ENCODE peak calls at places on chromosomes 12 and 14, in seven cellular contexts. One of them, this sample, is unnamed.

GRCh38 chr12:66945189-66945817 is 266.4 kb upstream of the GRIP1 start:
- DNase-seq in NCI-H774: no peak
- DNase-seq in NCI-H146: no peak
- DNase-seq in posterior vena cava: no peak
- DNase-seq in iris pigment epithelial cell: no peak
- DNase-seq in NCI-H1092 treated with DMSO at 0.1 percent for 48 hours: no peak
- DNase-seq in RCC 7860: no peak
- DNase-seq in this sample: no peak

GRCh38 chr12:113647048-113647447 is 175.4 kb upstream of the LHX5 start:
- DNase-seq in NCI-H774: peak
- DNase-seq in NCI-H1092 treated with DMSO at 0.1 percent for 48 hours: peak
- DNase-seq in iris pigment epithelial cell: no peak
- DNase-seq in NCI-H146: peak
- DNase-seq in posterior vena cava: no peak
- DNase-seq in RCC 7860: no peak
- DNase-seq in this sample: no peak

GRCh38 chr12:10159280-10159679 is 12.7 kb downstream of the OLR1 start:
- DNase-seq in NCI-H146: no peak
- DNase-seq in posterior vena cava: no peak
- DNase-seq in iris pigment epithelial cell: no peak
- DNase-seq in NCI-H1092 treated with DMSO at 0.1 percent for 48 hours: no peak
- DNase-seq in RCC 7860: no peak
- DNase-seq in NCI-H774: no peak
- DNase-seq in this sample: no peak

GRCh38 chr14:38357557-38357956 is 101.7 kb upstream of the CLEC14A start:
- DNase-seq in iris pigment epithelial cell: peak
- DNase-seq in posterior vena cava: no peak
- DNase-seq in NCI-H146: no peak
- DNase-seq in RCC 7860: peak
- DNase-seq in NCI-H1092 treated with DMSO at 0.1 percent for 48 hours: no peak
- DNase-seq in NCI-H774: no peak
- DNase-seq in this sample: no peak

GRCh38 chr12:6539276-6540134 is 5.2 kb downstream of the GAPDH start:
- DNase-seq in NCI-H146: peak
- DNase-seq in NCI-H774: no peak
- DNase-seq in NCI-H1092 treated with DMSO at 0.1 percent for 48 hours: no peak
- DNase-seq in RCC 7860: no peak
- DNase-seq in iris pigment epithelial cell: no peak
- DNase-seq in posterior vena cava: peak
- DNase-seq in this sample: no peak

GRCh38 chr12:124659003-124659402 is 91.6 kb upstream of the NCOR2 start:
- DNase-seq in NCI-H1092 treated with DMSO at 0.1 percent for 48 hours: no peak
- DNase-seq in NCI-H146: no peak
- DNase-seq in iris pigment epithelial cell: no peak
- DNase-seq in RCC 7860: no peak
- DNase-seq in NCI-H774: no peak
- DNase-seq in posterior vena cava: no peak
- DNase-seq in this sample: no peak

GRCh38 chr14:32258574-32258973 is 55.5 kb upstream of the RNU6-8 start:
- DNase-seq in NCI-H146: no peak
- DNase-seq in posterior vena cava: no peak
- DNase-seq in NCI-H774: no peak
- DNase-seq in RCC 7860: no peak
- DNase-seq in NCI-H1092 treated with DMSO at 0.1 percent for 48 hours: no peak
- DNase-seq in iris pigment epithelial cell: peak
- DNase-seq in this sample: no peak

GRCh38 chr14:88983755-88984154 is 159.3 kb downstream of the TTC8 start:
- DNase-seq in RCC 7860: peak
- DNase-seq in NCI-H774: no peak
- DNase-seq in posterior vena cava: no peak
- DNase-seq in NCI-H1092 treated with DMSO at 0.1 percent for 48 hours: no peak
- DNase-seq in NCI-H146: peak
- DNase-seq in iris pigment epithelial cell: peak
- DNase-seq in this sample: no peak

GRCh38 chr14:94174622-94175402 is 690 bp downstream of the PPP4R4 start:
- DNase-seq in RCC 7860: no peak
- DNase-seq in iris pigment epithelial cell: no peak
- DNase-seq in NCI-H1092 treated with DMSO at 0.1 percent for 48 hours: no peak
- DNase-seq in posterior vena cava: no peak
- DNase-seq in NCI-H146: no peak
- DNase-seq in NCI-H774: no peak
- DNase-seq in this sample: no peak

GRCh38 chr12:112350593-112351592 is 31.3 kb downstream of the HECTD4 start:
- DNase-seq in NCI-H1092 treated with DMSO at 0.1 percent for 48 hours: no peak
- DNase-seq in RCC 7860: no peak
- DNase-seq in iris pigment epithelial cell: peak
- DNase-seq in NCI-H146: no peak
- DNase-seq in posterior vena cava: no peak
- DNase-seq in NCI-H774: no peak
- DNase-seq in this sample: no peak

GRCh38 chr12:125005652-125006051 is 12.2 kb downstream of the BRI3BP start:
- DNase-seq in NCI-H146: no peak
- DNase-seq in iris pigment epithelial cell: no peak
- DNase-seq in posterior vena cava: no peak
- DNase-seq in NCI-H774: no peak
- DNase-seq in NCI-H1092 treated with DMSO at 0.1 percent for 48 hours: no peak
- DNase-seq in RCC 7860: no peak
- DNase-seq in this sample: no peak

GRCh38 chr12:110369992-110370391 is 33.5 kb downstream of the ANAPC7 start:
- DNase-seq in posterior vena cava: no peak
- DNase-seq in NCI-H1092 treated with DMSO at 0.1 percent for 48 hours: no peak
- DNase-seq in RCC 7860: no peak
- DNase-seq in iris pigment epithelial cell: no peak
- DNase-seq in NCI-H774: no peak
- DNase-seq in NCI-H146: no peak
- DNase-seq in this sample: no peak

GRCh38 chr12:16399110-16399509 is 51.7 kb downstream of the MGST1 start:
- DNase-seq in iris pigment epithelial cell: no peak
- DNase-seq in NCI-H1092 treated with DMSO at 0.1 percent for 48 hours: no peak
- DNase-seq in posterior vena cava: no peak
- DNase-seq in NCI-H146: no peak
- DNase-seq in RCC 7860: no peak
- DNase-seq in NCI-H774: no peak
- DNase-seq in this sample: no peak

GRCh38 chr14:91929700-91930099 is 17.8 kb downstream of the FBLN5 start:
- DNase-seq in NCI-H774: no peak
- DNase-seq in iris pigment epithelial cell: peak
- DNase-seq in posterior vena cava: no peak
- DNase-seq in NCI-H146: no peak
- DNase-seq in NCI-H1092 treated with DMSO at 0.1 percent for 48 hours: no peak
- DNase-seq in RCC 7860: no peak
- DNase-seq in this sample: no peak

GRCh38 chr12:6699989-6700645 is 498 bp downstream of the PIANP start:
- DNase-seq in iris pigment epithelial cell: no peak
- DNase-seq in NCI-H146: peak
- DNase-seq in posterior vena cava: peak
- DNase-seq in NCI-H774: no peak
- DNase-seq in RCC 7860: no peak
- DNase-seq in NCI-H1092 treated with DMSO at 0.1 percent for 48 hours: peak
- DNase-seq in this sample: no peak

GRCh38 chr12:9099552-9100190 is 16.0 kb downstream of the A2M start:
- DNase-seq in NCI-H1092 treated with DMSO at 0.1 percent for 48 hours: no peak
- DNase-seq in iris pigment epithelial cell: no peak
- DNase-seq in NCI-H146: no peak
- DNase-seq in RCC 7860: no peak
- DNase-seq in NCI-H774: no peak
- DNase-seq in posterior vena cava: no peak
- DNase-seq in this sample: no peak

GRCh38 chr14:59275668-59276067 is 87.2 kb downstream of the DAAM1 start:
- DNase-seq in NCI-H146: no peak
- DNase-seq in posterior vena cava: no peak
- DNase-seq in iris pigment epithelial cell: peak
- DNase-seq in NCI-H774: no peak
- DNase-seq in NCI-H1092 treated with DMSO at 0.1 percent for 48 hours: no peak
- DNase-seq in RCC 7860: peak
- DNase-seq in this sample: no peak

GRCh38 chr12:104573-105081 is 38.1 kb downstream of the IQSEC3 start:
- DNase-seq in posterior vena cava: no peak
- DNase-seq in iris pigment epithelial cell: no peak
- DNase-seq in RCC 7860: no peak
- DNase-seq in NCI-H774: peak
- DNase-seq in NCI-H1092 treated with DMSO at 0.1 percent for 48 hours: peak
- DNase-seq in NCI-H146: peak
- DNase-seq in this sample: peak